ENCODE peak calls at places on chromosomes 11 and 22, in six cellular contexts. O is A549; G is MCF 10A; B is CD8-positive, alpha-beta T cell; C is body of pancreas; I is cardiac muscle cell. R is an unnamed sample.
A peak's percentile ranks its signal among the peaks of the same experiment; 100 is the strongest.

GRCh38 chr11:7977251-7977917 is 9.8 kb upstream of the EIF3F start:
- DNase-seq in I (no peak), G (peak; percentile 55), O (peak; percentile 24), B (no peak), C (no peak), R (peak; percentile 73)

GRCh38 chr11:68314203-68314885 is 2.0 kb downstream of the LRP5 start:
- DNase-seq in I (peak; percentile 19), G (peak; percentile 16), O (peak; percentile 52), C (peak; percentile 21), B (no peak), R (no peak)

GRCh38 chr22:44276041-44276440 is 36.7 kb downstream of the SHISAL1 start:
- DNase-seq in B (no peak), O (no peak), I (no peak), C (no peak), G (no peak), R (no peak)

GRCh38 chr22:19739911-19740449 is 16.6 kb downstream of the GP1BB start:
- DNase-seq in O (no peak), I (no peak), C (no peak), G (no peak), B (no peak), R (no peak)

GRCh38 chr22:48745842-48746788 is 1081.6 kb downstream of the BRD1 start:
- DNase-seq in I (no peak), C (no peak), G (no peak), O (no peak), B (no peak), R (no peak)

GRCh38 chr11:32013603-32014002 is 77.3 kb upstream of the RCN1 start:
- DNase-seq in B (no peak), C (no peak), I (no peak), G (no peak), O (no peak), R (no peak)

GRCh38 chr22:17102297-17102667 is 17.5 kb downstream of the IL17RA start:
- DNase-seq in O (no peak), G (no peak), I (no peak), B (no peak), C (no peak), R (no peak)

GRCh38 chr22:36026741-36027140 is 1.9 kb downstream of the RBFOX2 start:
- DNase-seq in O (no peak), I (peak; percentile 35), B (no peak), G (peak; percentile 17), C (no peak), R (no peak)

GRCh38 chr11:61266602-61267001 is 25.6 kb downstream of the PGA5 start:
- DNase-seq in I (no peak), O (peak; percentile 40), G (no peak), B (no peak), C (no peak), R (peak; percentile 39)

GRCh38 chr11:4183410-4184057 is 88.9 kb downstream of the RRM1 start:
- DNase-seq in B (no peak), G (no peak), O (no peak), I (no peak), C (no peak), R (no peak)

GRCh38 chr11:4184163-4184916 is 89.7 kb downstream of the RRM1 start:
- DNase-seq in C (no peak), G (no peak), O (no peak), I (peak; percentile 19), B (no peak), R (no peak)

GRCh38 chr11:4180441-4181183 is 86.0 kb downstream of the RRM1 start:
- DNase-seq in O (no peak), I (no peak), C (no peak), G (no peak), B (no peak), R (no peak)

GRCh38 chr11:4178813-4179662 is 84.4 kb downstream of the RRM1 start:
- DNase-seq in G (no peak), B (no peak), I (no peak), O (no peak), C (no peak), R (no peak)

GRCh38 chr11:4181780-4182721 is 87.5 kb downstream of the RRM1 start:
- DNase-seq in O (peak; percentile 78), G (peak; percentile 71), B (peak; percentile 11), I (peak; percentile 69), C (peak; percentile 77), R (peak; percentile 63)
- TF ChIP-seq CTCF in O (peak; percentile 74), G (peak; percentile 88), B (no peak), I (peak; percentile 71), C (peak; percentile 64), R (peak; percentile 67)

GRCh38 chr22:49983148-49984042 is 22.8 kb downstream of the PIM3 start:
- DNase-seq in O (no peak), C (no peak), G (no peak), I (no peak), B (peak; percentile 69), R (no peak)
- TF ChIP-seq CTCF in O (peak; percentile 18), C (peak; percentile 16), G (no peak), I (peak; percentile 45), B (peak; percentile 46), R (no peak)

GRCh38 chr11:13279487-13279834 is 1.9 kb downstream of the BMAL1 start:
- DNase-seq in G (no peak), B (no peak), I (no peak), O (no peak), C (no peak), R (no peak)

GRCh38 chr11:13276454-13276851 is 1.1 kb upstream of the BMAL1 start:
- DNase-seq in O (no peak), G (no peak), I (no peak), C (no peak), B (no peak), R (no peak)

GRCh38 chr11:13277719-13278619 is at the start of gene BMAL1:
- DNase-seq in O (no peak), C (peak; percentile 55), I (no peak), G (peak; percentile 38), B (peak; percentile 55), R (peak; percentile 15)

GRCh38 chr11:13278620-13279486 is 1.3 kb downstream of the BMAL1 start:
- DNase-seq in B (no peak), C (no peak), I (peak; percentile 31), O (no peak), G (peak; percentile 23), R (peak; percentile 22)

GRCh38 chr11:13276852-13277718 is 505 bp upstream of the BMAL1 start:
- DNase-seq in G (peak; percentile 98), I (peak; percentile 97), B (peak; percentile 95), O (peak; percentile 99), C (peak; percentile 98), R (peak; percentile 99)
- TF ChIP-seq CTCF in G (no peak), I (no peak), B (no peak), O (no peak), C (no peak), R (no peak)

GRCh38 chr22:22935546-22936157 is 48.0 kb downstream of the IGLL5 start:
- DNase-seq in C (no peak), I (no peak), O (no peak), G (no peak), B (no peak), R (no peak)
- TF ChIP-seq CTCF in C (no peak), I (no peak), O (no peak), G (no peak), B (no peak), R (no peak)

GRCh38 chr11:2207773-2208621 is 36.4 kb upstream of the TH start:
- DNase-seq in C (no peak), B (peak; percentile 2), G (no peak), I (no peak), O (no peak), R (no peak)

GRCh38 chr11:2207212-2207611 is 35.6 kb upstream of the TH start:
- DNase-seq in B (no peak), I (no peak), O (no peak), G (no peak), C (no peak), R (no peak)

GRCh38 chr11:2209900-2210321 is 38.3 kb upstream of the TH start:
- DNase-seq in O (no peak), B (no peak), G (no peak), C (no peak), I (no peak), R (no peak)

GRCh38 chr11:2209370-2209801 is 37.8 kb upstream of the TH start:
- DNase-seq in O (no peak), G (no peak), B (peak; percentile 3), I (no peak), C (no peak), R (no peak)

GRCh38 chr11:2208691-2209369 is 37.2 kb upstream of the TH start:
- DNase-seq in G (peak; percentile 20), C (peak; percentile 73), I (no peak), B (peak; percentile 3), O (peak; percentile 38), R (peak; percentile 20)
- TF ChIP-seq CTCF in G (no peak), C (peak; percentile 16), I (no peak), B (no peak), O (no peak), R (peak; percentile 18)

DNA sequence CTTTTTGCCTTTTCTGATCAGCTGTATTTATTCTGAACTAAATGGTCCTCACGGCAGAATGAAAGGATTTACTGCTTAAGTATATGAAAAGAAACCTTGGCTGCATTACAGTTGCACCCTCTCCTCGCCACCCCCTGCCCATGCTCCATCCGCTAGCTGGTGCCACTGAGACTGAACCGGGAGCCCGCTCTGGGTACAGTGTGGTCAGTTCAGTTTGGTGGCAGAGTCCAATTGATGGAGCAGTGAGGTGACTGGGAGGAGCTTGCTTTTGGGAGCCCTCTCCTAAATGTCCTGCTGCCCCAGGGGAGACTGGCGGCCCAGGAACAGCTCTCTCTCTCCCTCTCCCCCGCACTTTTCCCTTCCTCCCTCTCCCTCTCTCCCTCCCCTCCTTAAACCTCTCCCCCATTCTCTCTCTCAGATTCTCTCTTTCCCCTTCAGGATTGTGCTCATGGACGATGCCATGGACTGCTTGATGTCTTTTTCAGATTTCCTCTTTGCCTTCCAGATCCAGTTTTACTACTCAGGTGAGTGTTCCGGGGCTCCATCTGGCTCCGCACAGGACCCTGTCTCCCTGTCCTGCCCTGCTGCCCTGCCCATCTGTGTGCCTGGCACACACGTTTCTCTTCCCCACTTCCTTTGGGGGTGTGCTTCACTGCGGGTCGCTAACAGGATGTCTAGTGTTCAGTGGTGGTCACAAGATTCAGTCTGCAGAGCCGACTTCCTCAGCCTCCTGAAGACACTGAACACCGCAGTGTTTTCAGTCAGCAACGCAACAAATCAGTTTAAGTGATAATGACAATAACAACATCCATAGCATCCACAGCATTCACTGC is 21.7 kb downstream of the ARFGAP2 start:
- DNase-seq in C (no peak), B (peak; percentile 38), G (no peak), I (no peak), O (no peak), R (no peak)
- TF ChIP-seq CTCF in C (no peak), B (no peak), G (no peak), I (no peak), O (no peak), R (no peak)

DNA sequence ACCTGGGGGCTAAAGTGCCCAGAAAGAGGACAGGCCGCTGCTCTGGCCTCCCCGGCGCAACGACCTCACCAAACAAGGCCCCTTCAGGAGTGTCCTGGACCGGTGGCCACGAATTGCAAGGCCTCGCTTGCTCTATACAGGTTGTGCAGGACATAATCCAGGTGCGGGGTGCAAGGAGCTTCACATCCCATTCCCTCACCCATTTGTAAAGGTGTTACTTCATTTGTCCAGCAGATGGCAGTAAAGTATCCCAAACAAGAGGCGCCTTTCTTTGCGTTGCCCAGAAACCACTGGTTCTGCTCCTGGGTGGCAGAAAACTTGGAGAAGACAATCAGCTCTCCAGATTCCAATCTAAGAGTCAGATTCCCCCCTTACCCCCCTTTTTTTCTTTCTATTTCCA is 35.9 kb upstream of the PRDM11 start:
- DNase-seq in O (peak; percentile 78), C (peak; percentile 70), B (peak; percentile 49), I (peak; percentile 75), G (peak; percentile 81), R (peak; percentile 80)
- TF ChIP-seq CTCF in O (peak; percentile 81), C (peak; percentile 71), B (peak; percentile 75), I (peak; percentile 66), G (peak; percentile 61), R (peak; percentile 75)

GRCh38 chr11:109798521-109798920 is 294.7 kb upstream of the ZC3H12C start:
- DNase-seq in O (no peak), G (no peak), C (no peak), B (no peak), I (no peak), R (no peak)
- TF ChIP-seq CTCF in O (no peak), G (no peak), C (no peak), B (no peak), I (no peak), R (no peak)

R was measured in epithelial cell of esophagus.